ENCODE peak calls at places on chromosomes 7 and 10, in four cellular contexts. K is left ventricle myocardium inferior; C is CD8-positive, alpha-beta T cell; P is uterus. X is an unnamed sample.
A peak's percentile ranks its signal among the peaks of the same experiment; 100 is the strongest.

GRCh38 chr7:47336178-47337020 is 245.5 kb downstream of the TNS3 start:
- DNase-seq in K (peak; percentile 61), C (no peak), P (no peak), X (peak; percentile 48)

GRCh38 chr10:22570733-22571430 is 143.5 kb downstream of the PIP4K2A start:
- DNase-seq in K (no peak), C (peak; percentile 27), P (no peak), X (no peak)

GRCh38 chr7:83819911-83820310 is 171.0 kb upstream of the SEMA3E start:
- DNase-seq in K (no peak), C (no peak), P (no peak), X (no peak)

GRCh38 chr7:139660317-139661042 is 117.3 kb downstream of the HIPK2 start:
- DNase-seq in K (no peak), C (no peak), P (no peak), X (no peak)

GRCh38 chr7:2956526-2957368 is 86.9 kb downstream of the CARD11 start:
- DNase-seq in K (no peak), C (peak; percentile 20), P (no peak), X (no peak)

GRCh38 chr10:642186-642890 is 47.1 kb downstream of the DIP2C start:
- DNase-seq in K (no peak), C (no peak), P (no peak), X (no peak)

GRCh38 chr10:110358869-110359629 is 54.3 kb upstream of the SMNDC1 start:
- DNase-seq in K (peak; percentile 27), C (no peak), P (no peak), X (no peak)

GRCh38 chr10:7773845-7774801 is 13.7 kb downstream of the KIN start:
- DNase-seq in K (peak; percentile 34), C (no peak), P (no peak), X (no peak)

GRCh38 chr10:50614444-50615137 is 9.2 kb downstream of the SGMS1 start:
- DNase-seq in K (no peak), C (no peak), P (no peak), X (no peak)

GRCh38 chr10:70492786-70493659 is 14.5 kb downstream of the PALD1 start:
- DNase-seq in K (no peak), C (no peak), P (no peak), X (no peak)

GRCh38 chr10:95170790-95171189 is 23.2 kb upstream of the ACSM6 start:
- DNase-seq in K (no peak), C (no peak), P (no peak), X (no peak)

GRCh38 chr7:147635288-147635687 is 955.3 kb upstream of the C7orf33 start:
- DNase-seq in K (no peak), C (no peak), P (no peak), X (no peak)

GRCh38 chr10:13536674-13537366 is 8.0 kb upstream of the BEND7 start:
- DNase-seq in K (peak; percentile 34), C (no peak), P (peak; percentile 21), X (peak; percentile 57)

GRCh38 chr7:155850730-155851678 is 38.7 kb upstream of the SHH start:
- DNase-seq in K (no peak), C (no peak), P (no peak), X (no peak)

GRCh38 chr10:3470191-3470590 is 297.6 kb upstream of the PITRM1 start:
- DNase-seq in K (no peak), C (no peak), P (no peak), X (no peak)
- H3K4me1 ChIP-seq in K (peaks cover 55% of the 10 kb centered on the region), C (peaks cover 10% of the 10 kb centered on the region), P (peaks cover 7% of the 10 kb centered on the region), X (no peaks in the 10 kb centered on the region)

DNA sequence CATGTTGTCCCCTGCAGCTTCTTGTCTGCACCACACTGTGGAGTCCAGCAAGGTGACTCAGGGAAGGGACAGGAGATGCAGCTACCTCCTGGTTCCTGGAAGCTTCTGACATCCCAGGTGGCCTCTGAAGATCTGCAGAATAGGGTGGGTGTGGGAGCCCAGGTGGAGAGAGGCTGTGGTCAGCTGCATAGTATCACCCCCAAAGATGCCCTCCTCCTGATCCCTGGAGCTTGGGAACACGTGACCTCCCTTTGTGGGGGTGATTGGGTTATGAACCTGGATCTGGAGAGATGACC is 25.4 kb downstream of the CALML3 start:
- DNase-seq in K (peak; percentile 5), C (no peak), P (no peak), X (no peak)
- H3K27ac ChIP-seq in K (no peak overlapping the region), C (no peak overlapping the region), P (no peak overlapping the region), X (no peak overlapping the region)

DNA sequence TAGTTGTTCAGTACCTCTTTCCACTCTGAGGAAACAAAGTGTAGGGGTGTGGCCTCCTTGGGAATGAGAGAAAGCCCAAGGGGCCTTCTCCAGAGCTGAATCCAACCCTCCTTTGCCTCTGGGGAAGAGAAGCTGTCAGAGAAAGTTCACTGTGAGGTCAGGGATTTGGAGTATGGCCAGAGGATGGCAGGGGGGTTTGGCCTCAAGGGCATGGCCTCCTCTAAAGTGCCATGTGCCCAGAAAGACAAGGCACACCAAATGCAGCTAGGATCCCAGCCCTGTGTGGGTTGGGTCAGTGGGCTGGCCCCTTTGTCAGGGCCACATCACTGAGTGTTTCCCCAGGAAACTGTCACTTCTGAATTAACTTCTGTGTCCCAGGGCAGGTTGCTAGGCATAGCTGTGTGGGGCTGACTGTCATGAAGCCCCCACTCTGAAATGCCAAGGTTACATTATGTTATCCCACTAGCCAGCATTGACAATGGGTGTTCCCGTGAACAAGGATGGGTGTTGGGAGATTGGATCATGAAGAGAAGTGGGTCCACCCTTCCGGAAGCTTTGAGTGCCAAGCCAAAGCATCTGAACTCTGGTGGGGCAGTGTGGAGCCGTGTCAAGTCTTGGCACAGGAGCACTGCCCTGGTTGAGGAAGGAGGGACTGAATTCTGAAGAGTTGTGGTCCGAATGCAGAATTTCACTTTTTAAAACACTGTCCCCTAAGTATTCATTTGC is 123.3 kb downstream of the ZMIZ1 start:
- DNase-seq in K (no peak), C (no peak), P (no peak), X (peak; percentile 24)
- H3K4me1 ChIP-seq in K (peaks cover 99% of the 10 kb centered on the region), C (peaks cover 4% of the 10 kb centered on the region), P (peaks cover 6% of the 10 kb centered on the region), X (peaks cover 40% of the 10 kb centered on the region)

GRCh38 chr7:91267558-91267955 is 3.3 kb downstream of the FZD1 start:
- DNase-seq in K (no peak), C (no peak), P (no peak), X (no peak)
- H3K27ac ChIP-seq in K (no peak overlapping the region), C (no peak overlapping the region), P (no peak overlapping the region), X (no peak overlapping the region)

DNA sequence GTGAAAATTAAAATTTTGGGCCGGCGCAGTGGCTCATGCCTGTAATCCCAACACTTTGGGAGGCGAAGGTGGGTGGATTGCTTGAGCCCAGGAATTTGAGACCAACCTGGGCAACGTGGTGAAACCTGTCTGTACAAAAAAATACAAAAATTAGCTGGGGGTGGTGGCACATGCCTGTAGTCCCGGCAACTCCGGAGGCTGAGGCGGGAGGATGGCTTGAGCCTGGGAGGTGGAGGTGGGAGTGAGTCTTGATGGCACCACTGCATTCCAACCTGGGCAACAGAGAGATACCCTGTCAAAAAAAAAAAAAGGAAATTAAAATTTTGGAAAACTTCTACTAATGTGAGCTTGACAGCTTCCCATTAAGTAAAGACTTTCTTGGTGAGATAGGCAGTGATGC is 3.1 kb downstream of the SRRT start:
- DNase-seq in K (no peak), C (no peak), P (no peak), X (no peak)
- H3K4me1 ChIP-seq in K (peaks cover 62% of the 10 kb centered on the region), C (peaks cover 41% of the 10 kb centered on the region), P (peaks cover 13% of the 10 kb centered on the region), X (peaks cover 5% of the 10 kb centered on the region)

DNA sequence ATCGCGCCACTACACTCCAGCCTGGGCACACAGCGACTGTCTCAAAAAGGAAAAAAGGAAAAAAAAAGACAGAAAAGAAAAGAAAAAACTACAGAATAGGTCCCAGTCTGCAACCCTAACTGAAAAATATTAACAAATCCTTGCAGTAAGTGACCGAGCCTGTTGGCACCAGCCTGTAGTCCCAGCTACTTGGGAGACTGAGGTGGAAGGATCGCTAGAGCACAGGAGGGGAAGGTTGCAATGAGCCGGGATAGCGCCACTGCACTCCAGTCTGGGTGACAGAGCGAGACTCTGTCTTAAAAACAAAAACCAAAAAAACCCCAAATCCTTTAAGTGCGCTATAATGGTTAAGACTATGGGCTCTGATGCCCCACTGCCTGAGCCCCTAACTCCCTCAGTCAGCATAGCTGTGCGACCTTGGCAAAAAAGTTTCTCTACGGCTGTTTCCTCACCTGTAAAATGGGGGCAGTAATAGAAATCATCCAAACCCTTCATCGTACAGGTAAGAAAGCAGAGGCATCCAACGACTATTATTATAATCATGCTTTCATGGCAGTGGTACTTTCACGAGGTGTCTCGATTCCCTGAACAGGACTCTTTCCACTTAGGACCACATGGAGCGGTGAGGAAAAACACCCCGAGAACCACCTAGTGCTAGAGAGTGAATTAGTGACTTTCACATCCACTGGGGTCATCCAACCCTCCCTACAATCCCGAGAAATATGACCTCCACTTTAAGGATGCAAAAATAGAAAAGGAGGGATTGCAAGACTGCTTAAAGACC is 755 bp downstream of the TOMM7 start:
- DNase-seq in K (no peak), C (no peak), P (no peak), X (no peak)
- H3K27ac ChIP-seq in K (peak overlapping the region; percentile 87), C (peak overlapping the region; percentile 85), P (peak overlapping the region; percentile 85), X (no peak overlapping the region)

DNA sequence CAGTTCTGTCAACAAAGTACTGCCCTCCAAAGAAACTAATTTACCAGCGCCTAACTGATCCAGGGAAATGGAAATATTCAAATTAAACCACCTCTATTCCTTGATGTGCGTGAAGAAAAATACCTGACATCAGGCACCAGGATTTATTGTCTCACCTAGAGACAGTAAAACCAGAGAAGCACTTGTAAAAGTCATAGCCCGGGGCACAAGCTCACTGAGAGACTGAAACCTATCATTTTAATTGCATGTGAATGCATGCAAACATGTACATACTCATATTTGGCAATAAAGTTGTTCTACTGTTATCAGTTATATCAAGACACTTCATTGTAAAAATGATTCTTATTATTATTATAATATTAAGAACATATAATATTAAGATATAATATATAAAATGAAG is 147.3 kb upstream of the VSTM2A start:
- DNase-seq in K (no peak), C (no peak), P (no peak), X (no peak)
- H3K4me1 ChIP-seq in K (no peaks in the 10 kb centered on the region), C (no peaks in the 10 kb centered on the region), P (no peaks in the 10 kb centered on the region), X (no peaks in the 10 kb centered on the region)

GRCh38 chr7:124718032-124718766 is 47.4 kb downstream of the GPR37 start:
- DNase-seq in K (no peak), C (no peak), P (no peak), X (no peak)
- H3K27ac ChIP-seq in K (no peak overlapping the region), C (no peak overlapping the region), P (no peak overlapping the region), X (no peak overlapping the region)

GRCh38 chr10:124105045-124105444 is 11.6 kb upstream of the CHST15 start:
- DNase-seq in K (no peak), C (no peak), P (no peak), X (no peak)
- H3K4me1 ChIP-seq in K (peaks cover 15% of the 10 kb centered on the region), C (no peaks in the 10 kb centered on the region), P (no peaks in the 10 kb centered on the region), X (no peaks in the 10 kb centered on the region)

GRCh38 chr10:133377818-133378250 is 1.2 kb upstream of the PAOX start:
- DNase-seq in K (no peak), C (no peak), P (peak; percentile 27), X (no peak)
- H3K27ac ChIP-seq in K (peak overlapping the region; percentile 88), C (no peak overlapping the region), P (peak overlapping the region; percentile 89), X (no peak overlapping the region)

X was measured in cardiac muscle cell.